ENCODE peak calls at places on chromosome 10, in nine cellular contexts. O is IMR-90; F is H9; C is neural progenitor cell; L is mammary epithelial cell; A is CD8-positive, alpha-beta T cell; D is heart left ventricle; H is CD8-positive, alpha-beta memory T cell; P is ovary. Q is an unnamed sample.
A peak's percentile ranks its signal among the peaks of the same experiment; 100 is the strongest.

GRCh38 chr10:125672884-125673283 is 10.1 kb downstream of the TEX36 start:
- DNase-seq in H (no peak), D (no peak), O (no peak), P (no peak), F (no peak), A (no peak), L (no peak), C (no peak), Q (no peak)

GRCh38 chr10:65234261-65234660 is 1691.6 kb upstream of the LRRTM3 start:
- DNase-seq in D (no peak), H (no peak), L (peak; percentile 16), O (no peak), F (no peak), P (no peak), A (no peak), C (no peak), Q (no peak)

GRCh38 chr10:114674321-114674720 is 16.2 kb upstream of the ABLIM1 start:
- DNase-seq in A (no peak), P (no peak), H (no peak), F (no peak), D (no peak), O (no peak), C (no peak), L (no peak), Q (no peak)

GRCh38 chr10:24553051-24553612 is 170.6 kb downstream of the ARHGAP21 start:
- DNase-seq in F (no peak), O (no peak), P (no peak), A (no peak), C (no peak), D (no peak), H (no peak), L (peak; percentile 46), Q (no peak)

GRCh38 chr10:8049151-8049873 is 5.2 kb upstream of the GATA3 start:
- DNase-seq in P (no peak), O (no peak), D (no peak), L (peak; percentile 53), C (peak; percentile 65), H (no peak), A (no peak), F (no peak), Q (no peak)

GRCh38 chr10:46560952-46561351 is 4.5 kb upstream of the GPRIN2 start:
- DNase-seq in O (no peak), A (no peak), D (no peak), L (no peak), F (no peak), C (no peak), P (no peak), H (no peak), Q (peak; percentile 28)

GRCh38 chr10:19811517-19811916 is 4.7 kb upstream of the PLXDC2 start:
- DNase-seq in H (no peak), D (no peak), F (peak; percentile 39), O (peak; percentile 33), P (peak; percentile 50), L (peak; percentile 35), A (no peak), C (peak; percentile 56), Q (no peak)

GRCh38 chr10:1516492-1517224 is 220.7 kb downstream of the ADARB2 start:
- DNase-seq in H (no peak), F (no peak), D (no peak), A (no peak), O (no peak), C (no peak), P (no peak), L (no peak), Q (no peak)

GRCh38 chr10:74227697-74228424 is 76.8 kb downstream of the ADK start:
- DNase-seq in H (no peak), L (peak; percentile 75), D (no peak), C (no peak), P (no peak), O (peak; percentile 62), A (peak; percentile 57), F (no peak), Q (no peak)

GRCh38 chr10:91051834-91052233 is 130.9 kb upstream of the ANKRD1 start:
- DNase-seq in C (no peak), F (no peak), O (no peak), D (no peak), H (no peak), A (no peak), L (no peak), P (peak; percentile 74), Q (no peak)

GRCh38 chr10:132104062-132104461 is 38.3 kb downstream of the JAKMIP3 start:
- DNase-seq in A (peak; percentile 35), H (no peak), C (no peak), F (no peak), D (peak; percentile 7), O (no peak), L (no peak), P (no peak), Q (no peak)

GRCh38 chr10:120456626-120457430 is at the start of gene PLPP4:
- DNase-seq in A (no peak), C (peak; percentile 78), F (peak; percentile 46), H (no peak), P (no peak), O (no peak), D (no peak), L (peak; percentile 22), Q (no peak)

GRCh38 chr10:122362621-122363020 is 11.9 kb upstream of the PLEKHA1 start:
- DNase-seq in C (no peak), F (no peak), A (no peak), L (peak; percentile 90), P (no peak), D (no peak), O (no peak), H (no peak), Q (no peak)

GRCh38 chr10:70324341-70324861 is 40.6 kb upstream of the NPFFR1 start:
- DNase-seq in O (no peak), H (no peak), F (peak; percentile 60), L (no peak), A (peak; percentile 70), D (no peak), C (peak; percentile 40), P (no peak), Q (no peak)

GRCh38 chr10:101385866-101386658 is 32.1 kb downstream of the BTRC start:
- DNase-seq in C (no peak), D (no peak), F (no peak), H (no peak), O (no peak), A (no peak), P (no peak), L (no peak), Q (no peak)

GRCh38 chr10:46543379-46544014 is 13.0 kb downstream of the GPRIN2 start:
- DNase-seq in H (no peak), O (no peak), A (no peak), L (no peak), F (no peak), D (no peak), C (no peak), P (peak; percentile 11), Q (peak; percentile 32)

GRCh38 chr10:75611081-75611971 is 179.9 kb downstream of the LRMDA start:
- DNase-seq in H (no peak), L (no peak), D (no peak), A (no peak), O (no peak), F (no peak), P (no peak), C (no peak), Q (no peak)

GRCh38 chr10:80473692-80474596 is 19.8 kb downstream of the TSPAN14 start:
- DNase-seq in A (no peak), L (peak; percentile 88), D (no peak), H (no peak), O (peak; percentile 34), P (no peak), F (no peak), C (no peak), Q (no peak)

GRCh38 chr10:124525751-124526600 is 64.4 kb downstream of the LHPP start:
- DNase-seq in C (no peak), H (no peak), P (no peak), O (no peak), D (no peak), F (no peak), A (no peak), L (no peak), Q (peak; percentile 39)

GRCh38 chr10:14560274-14560673 is 214.4 kb downstream of the FAM107B start:
- DNase-seq in D (no peak), P (no peak), O (peak; percentile 85), A (no peak), H (peak; percentile 31), C (peak; percentile 56), F (peak; percentile 75), L (peak; percentile 94), Q (no peak)

GRCh38 chr10:14562615-14563214 is 212.0 kb downstream of the FAM107B start:
- DNase-seq in D (no peak), F (no peak), C (no peak), H (no peak), L (no peak), A (no peak), O (no peak), P (no peak), Q (no peak)

GRCh38 chr10:14563359-14563758 is 211.3 kb downstream of the FAM107B start:
- DNase-seq in C (no peak), F (no peak), L (no peak), H (no peak), P (no peak), D (no peak), O (no peak), A (no peak), Q (no peak)

GRCh38 chr10:14560794-14561765 is 213.6 kb downstream of the FAM107B start:
- DNase-seq in A (no peak), P (no peak), C (no peak), O (no peak), D (no peak), L (no peak), F (no peak), H (peak; percentile 50), Q (no peak)

GRCh38 chr10:14562197-14562596 is 212.5 kb downstream of the FAM107B start:
- DNase-seq in H (no peak), F (no peak), L (no peak), D (no peak), A (no peak), P (no peak), C (no peak), O (no peak), Q (no peak)
- H3K4me1 ChIP-seq in H (peaks cover 89% of the 10 kb centered on the region), F (no peaks in the 10 kb centered on the region), L (no peaks in the 10 kb centered on the region), D (peaks cover 20% of the 10 kb centered on the region), A (peaks cover 91% of the 10 kb centered on the region), P (no peaks in the 10 kb centered on the region), C (no peaks in the 10 kb centered on the region), O (peaks cover 20% of the 10 kb centered on the region), Q (no peaks in the 10 kb centered on the region)

GRCh38 chr10:110872145-110872983 is 636 bp downstream of the PDCD4 start:
- DNase-seq in D (peak; percentile 76), A (peak; percentile 80), L (peak; percentile 77), C (peak; percentile 93), F (peak; percentile 83), O (peak; percentile 81), H (peak; percentile 81), P (peak; percentile 80), Q (peak; percentile 63)
- H3K4me1 ChIP-seq in D (peaks cover 32% of the 10 kb centered on the region), A (peaks cover 68% of the 10 kb centered on the region), L (peaks cover 4% of the 10 kb centered on the region), C (peaks cover 27% of the 10 kb centered on the region), F (no peaks in the 10 kb centered on the region), O (peaks cover 4% of the 10 kb centered on the region), H (peaks cover 72% of the 10 kb centered on the region), P (peaks cover 8% of the 10 kb centered on the region), Q (peaks cover 22% of the 10 kb centered on the region)

GRCh38 chr10:61971016-61971350 is 69.5 kb downstream of the ARID5B start:
- DNase-seq in C (no peak), A (no peak), F (no peak), P (no peak), O (peak; percentile 22), L (no peak), D (no peak), H (no peak), Q (no peak)
- H3K4me1 ChIP-seq in C (no peaks in the 10 kb centered on the region), A (no peaks in the 10 kb centered on the region), F (no peaks in the 10 kb centered on the region), P (peaks cover 3% of the 10 kb centered on the region), O (peaks cover 12% of the 10 kb centered on the region), L (peaks cover 12% of the 10 kb centered on the region), D (peaks cover 55% of the 10 kb centered on the region), H (no peaks in the 10 kb centered on the region), Q (peaks cover 40% of the 10 kb centered on the region)

GRCh38 chr10:129966831-129967578 is 2.9 kb upstream of the EBF3 start:
- DNase-seq in P (no peak), D (no peak), H (no peak), F (peak; percentile 73), C (peak; percentile 76), L (no peak), A (no peak), O (no peak), Q (peak; percentile 72)
- H3K4me1 ChIP-seq in P (peaks cover 11% of the 10 kb centered on the region), D (peaks cover 30% of the 10 kb centered on the region), H (peaks cover 12% of the 10 kb centered on the region), F (no peaks in the 10 kb centered on the region), C (peaks cover 43% of the 10 kb centered on the region), L (peaks cover 8% of the 10 kb centered on the region), A (peaks cover 31% of the 10 kb centered on the region), O (no peaks in the 10 kb centered on the region), Q (peaks cover 2% of the 10 kb centered on the region)